ENCODE peak calls at places on chromosomes 11 and 22, in six cellular contexts. B is A549, F is AG04450, Q is left ventricle myocardium inferior, X is Panc1, P is OCI-LY7. I is an unnamed sample.

GRCh38 chr22:49623176-49623575 is 204.5 kb downstream of the BRD1 start:
- DNase-seq in B (no peak), Q (no peak), P (no peak), X (no peak), F (no peak), I (no peak)

GRCh38 chr11:46237248-46238077 is 40.0 kb upstream of the CREB3L1 start:
- DNase-seq in X (peak; percentile 92), P (no peak), B (peak; percentile 90), Q (peak; percentile 64), F (peak; percentile 51), I (no peak)

GRCh38 chr11:3200388-3201111 is 18.1 kb downstream of the MRGPRG start:
- DNase-seq in X (no peak), P (no peak), Q (no peak), B (no peak), F (no peak), I (no peak)

GRCh38 chr11:128862913-128863660 is 4.0 kb downstream of the KCNJ1 start:
- DNase-seq in X (no peak), Q (no peak), B (no peak), F (peak; percentile 16), P (no peak), I (no peak)

GRCh38 chr11:64451856-64452255 is 92.9 kb downstream of the RPS6KA4 start:
- DNase-seq in X (no peak), B (no peak), Q (no peak), F (no peak), P (no peak), I (no peak)

GRCh38 chr22:24208012-24208749 is 26.9 kb downstream of the SUSD2 start:
- DNase-seq in F (peak; percentile 93), X (peak; percentile 83), Q (no peak), B (peak; percentile 96), P (no peak), I (no peak)

GRCh38 chr22:27581688-27582087 is 219.9 kb downstream of the MN1 start:
- DNase-seq in X (no peak), Q (peak; percentile 91), P (no peak), F (peak; percentile 48), B (no peak), I (no peak)

GRCh38 chr11:79205786-79206185 is 235.0 kb downstream of the TENM4 start:
- DNase-seq in F (no peak), P (no peak), X (no peak), Q (no peak), B (no peak), I (no peak)

GRCh38 chr11:62708423-62709261 is 1.2 kb downstream of the GNG3 start:
- DNase-seq in P (no peak), F (no peak), X (no peak), B (no peak), Q (no peak), I (no peak)

GRCh38 chr11:91067666-91068065 is 844.8 kb upstream of the CHORDC1 start:
- DNase-seq in F (no peak), P (no peak), B (no peak), Q (no peak), X (no peak), I (no peak)

GRCh38 chr11:8262552-8263108 is 1.0 kb downstream of the LMO1 start:
- DNase-seq in X (no peak), F (peak; percentile 11), B (no peak), P (no peak), Q (peak; percentile 37), I (no peak)

GRCh38 chr11:71997594-71997993 is 1.1 kb upstream of the IL18BP start:
- DNase-seq in B (no peak), Q (no peak), P (no peak), X (no peak), F (no peak), I (no peak)

GRCh38 chr11:65900125-65900898 is at the start of gene FOSL1:
- DNase-seq in B (peak; percentile 99), X (no peak), Q (peak; percentile 88), F (peak; percentile 89), P (peak; percentile 68), I (no peak)
- H3K27ac ChIP-seq in B (peak within 1 kb of the TSS; percentile 97), X (peak within 1 kb of the TSS; percentile 99), Q (peak within 1 kb of the TSS; percentile 66), F (peak within 1 kb of the TSS; percentile 97), P (no peak within 1 kb of the TSS), I (no peak within 1 kb of the TSS)

GRCh38 chr11:87035976-87036583 is 1.7 kb upstream of the TMEM135 start:
- DNase-seq in B (no peak), F (no peak), Q (no peak), P (peak; percentile 10), X (no peak), I (no peak)
- H3K27ac ChIP-seq in B (peak overlapping the region; percentile 9), F (no peak overlapping the region), Q (peak overlapping the region; percentile 92), P (no peak overlapping the region), X (peak overlapping the region; percentile 94), I (no peak overlapping the region)

DNA sequence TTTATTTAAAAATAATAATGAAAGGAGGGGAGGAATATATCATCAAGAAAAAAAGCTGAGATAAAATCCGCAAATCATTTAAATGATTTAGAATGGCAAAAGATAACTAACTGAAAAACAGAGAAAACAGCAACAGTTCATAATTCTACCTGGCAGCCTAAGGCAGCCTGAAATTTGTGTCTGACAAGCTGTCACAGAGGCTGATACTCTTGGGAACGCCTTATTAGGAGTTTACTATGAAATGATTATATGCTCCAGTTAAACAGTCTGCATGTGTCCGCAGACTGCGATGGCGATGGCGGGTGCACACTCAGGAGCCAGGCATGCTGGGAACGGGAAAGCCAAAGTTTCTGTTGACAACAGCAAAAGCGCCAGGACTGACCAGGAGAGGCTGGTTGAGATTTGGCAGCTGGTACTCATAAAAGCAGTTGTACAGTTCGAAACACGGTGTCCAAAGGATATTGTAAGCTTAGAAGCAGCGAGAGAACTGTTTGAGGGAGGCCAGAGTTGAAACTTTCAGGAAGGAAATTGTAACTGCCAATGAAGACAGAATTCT is 172.9 kb upstream of the MPPED2 start:
- DNase-seq in Q (no peak), B (no peak), F (no peak), P (no peak), X (no peak), I (no peak)
- H3K27ac ChIP-seq in Q (peak overlapping the region; percentile 21), B (no peak overlapping the region), F (no peak overlapping the region), P (no peak overlapping the region), X (no peak overlapping the region), I (no peak overlapping the region)

DNA sequence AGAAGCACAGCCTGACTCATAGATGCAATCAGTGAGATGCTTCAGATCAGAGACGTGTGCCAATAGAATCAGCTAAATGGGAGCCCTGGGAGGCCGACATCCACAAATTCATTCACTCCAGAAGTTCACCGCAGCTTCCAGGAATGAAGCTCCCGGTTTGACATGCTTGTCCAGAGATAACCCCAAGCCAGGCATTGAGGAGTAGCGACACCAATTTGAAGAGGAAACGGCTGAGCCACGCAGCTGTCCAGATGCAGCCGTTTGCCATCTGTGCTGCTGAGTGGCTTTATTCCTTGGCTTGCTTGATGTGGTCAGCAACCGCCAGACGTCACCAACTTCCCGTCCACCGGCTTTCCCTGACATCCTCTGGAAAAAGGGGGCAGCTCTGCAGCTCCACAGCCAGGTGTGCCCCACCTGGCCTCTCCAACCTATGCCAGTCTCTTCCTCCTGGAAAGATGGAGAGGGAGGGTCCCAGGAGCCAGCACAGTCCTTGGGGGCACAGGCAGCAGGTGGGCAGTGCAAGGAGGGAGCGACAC is 123.9 kb upstream of the OPCML start:
- DNase-seq in X (no peak), F (no peak), P (no peak), Q (no peak), B (no peak), I (no peak)
- H3K27ac ChIP-seq in X (no peak overlapping the region), F (no peak overlapping the region), P (no peak overlapping the region), Q (no peak overlapping the region), B (no peak overlapping the region), I (no peak overlapping the region)

GRCh38 chr11:27241316-27242122 is 121.5 kb downstream of the CCDC34 start:
- DNase-seq in B (peak; percentile 19), Q (no peak), P (no peak), X (peak; percentile 51), F (no peak), I (no peak)
- H3K27ac ChIP-seq in B (no peak overlapping the region), Q (no peak overlapping the region), P (no peak overlapping the region), X (peak overlapping the region; percentile 26), F (no peak overlapping the region), I (no peak overlapping the region)

GRCh38 chr22:42906605-42907338 is 49.7 kb upstream of the ARFGAP3 start:
- DNase-seq in X (no peak), Q (peak; percentile 85), F (no peak), B (no peak), P (no peak), I (no peak)
- H3K27ac ChIP-seq in X (no peak overlapping the region), Q (peak overlapping the region; percentile 89), F (peak overlapping the region; percentile 11), B (no peak overlapping the region), P (no peak overlapping the region), I (no peak overlapping the region)

GRCh38 chr11:82811369-82811768 is 77.7 kb upstream of the FAM181B start:
- DNase-seq in F (no peak), X (no peak), B (no peak), P (no peak), Q (no peak), I (no peak)
- H3K27ac ChIP-seq in F (no peak overlapping the region), X (no peak overlapping the region), B (no peak overlapping the region), P (no peak overlapping the region), Q (no peak overlapping the region), I (no peak overlapping the region)